ENCODE peak calls at places on chromosomes 4 and X, in four cellular contexts. W is heart right ventricle, O is progenitor cell of endocrine pancreas, D is cardiac muscle cell. N is an unnamed sample.

GRCh38 chr4:1621996-1622637 is 62.0 kb downstream of the FAM53A start:
- DNase-seq in W (no peak), O (no peak), D (no peak), N (no peak)

GRCh38 chr4:6916587-6917444 is 7.2 kb downstream of the TBC1D14 start:
- DNase-seq in W (no peak), O (no peak), D (peak), N (no peak)

GRCh38 chrX:110563276-110563675 is 204.6 kb downstream of the RTL9 start:
- DNase-seq in W (no peak), O (no peak), D (no peak), N (no peak)

GRCh38 chrX:47351706-47352105 is 18.7 kb upstream of the ZNF157 start:
- DNase-seq in W (no peak), O (no peak), D (peak), N (no peak)

GRCh38 chr4:81628489-81628888 is 156.8 kb upstream of the RASGEF1B start:
- DNase-seq in W (no peak), O (no peak), D (no peak), N (no peak)

GRCh38 chr4:6183740-6184139 is 16.6 kb downstream of the JAKMIP1 start:
- DNase-seq in W (no peak), O (no peak), D (no peak), N (no peak)

GRCh38 chr4:83860200-83860599 is 324.3 kb downstream of the GPAT3 start:
- DNase-seq in W (no peak), O (no peak), D (no peak), N (no peak)

GRCh38 chr4:77600521-77601451 is 4.8 kb upstream of the CXCL13 start:
- DNase-seq in W (no peak), O (peak), D (peak), N (no peak)

GRCh38 chr4:105343523-105343931 is 130.3 kb downstream of the PPA2 start:
- DNase-seq in W (no peak), O (no peak), D (peak), N (no peak)

GRCh38 chr4:56220261-56220660 is 167.0 kb downstream of the AASDH start:
- DNase-seq in W (no peak), O (no peak), D (no peak), N (no peak)

GRCh38 chrX:19840899-19841648 is 46.3 kb downstream of the SH3KBP1 start:
- DNase-seq in W (no peak), O (no peak), D (no peak), N (no peak)

GRCh38 chr4:147794787-147795413 is 63.0 kb downstream of the ARHGAP10 start:
- DNase-seq in W (no peak), O (no peak), D (no peak), N (no peak)

GRCh38 chrX:153702350-153703035 is 14.8 kb downstream of the SLC6A8 start:
- DNase-seq in W (no peak), O (no peak), D (no peak), N (no peak)

GRCh38 chr4:124931050-124931449 is 218.5 kb upstream of the ANKRD50 start:
- DNase-seq in W (no peak), O (no peak), D (peak), N (no peak)

GRCh38 chr4:7146059-7146763 is 46.1 kb upstream of the SORCS2 start:
- DNase-seq in W (no peak), O (no peak), D (no peak), N (no peak)

GRCh38 chr4:124713213-124713592 is 671 bp upstream of the ANKRD50 start:
- DNase-seq in W (peak), O (peak), D (peak), N (no peak)

GRCh38 chr4:103012085-103012484 is 7.4 kb downstream of the SLC9B1 start:
- DNase-seq in W (no peak), O (no peak), D (peak), N (no peak)

GRCh38 chrX:10741003-10741402 is 120.6 kb upstream of the MID1 start:
- DNase-seq in W (no peak), O (no peak), D (no peak), N (no peak)

GRCh38 chrX:153209347-153209746 is 30.3 kb downstream of the MAGEA1 start:
- DNase-seq in W (no peak), O (no peak), D (no peak), N (no peak)

GRCh38 chr4:170128219-170128804 is 38.6 kb upstream of the AADAT start:
- DNase-seq in W (no peak), O (no peak), D (no peak), N (no peak)
- TF ChIP-seq CTCF in W (no peak), O (no peak), D (no peak), N (no peak)

GRCh38 chr4:134027931-134028330 is 173.7 kb downstream of the PABPC4L start:
- DNase-seq in W (no peak), O (no peak), D (peak), N (no peak)

GRCh38 chr4:134028411-134028810 is 173.2 kb downstream of the PABPC4L start:
- DNase-seq in W (no peak), O (no peak), D (peak), N (no peak)

GRCh38 chr4:134019657-134020056 is 181.9 kb downstream of the PABPC4L start:
- DNase-seq in W (no peak), O (no peak), D (no peak), N (no peak)

GRCh38 chr4:134018845-134019244 is 182.7 kb downstream of the PABPC4L start:
- DNase-seq in W (no peak), O (no peak), D (no peak), N (no peak)

GRCh38 chr4:134024251-134024650 is 177.3 kb downstream of the PABPC4L start:
- DNase-seq in W (no peak), O (no peak), D (peak), N (no peak)
- TF ChIP-seq CTCF in W (no peak), O (peak), D (peak), N (no peak)

DNA sequence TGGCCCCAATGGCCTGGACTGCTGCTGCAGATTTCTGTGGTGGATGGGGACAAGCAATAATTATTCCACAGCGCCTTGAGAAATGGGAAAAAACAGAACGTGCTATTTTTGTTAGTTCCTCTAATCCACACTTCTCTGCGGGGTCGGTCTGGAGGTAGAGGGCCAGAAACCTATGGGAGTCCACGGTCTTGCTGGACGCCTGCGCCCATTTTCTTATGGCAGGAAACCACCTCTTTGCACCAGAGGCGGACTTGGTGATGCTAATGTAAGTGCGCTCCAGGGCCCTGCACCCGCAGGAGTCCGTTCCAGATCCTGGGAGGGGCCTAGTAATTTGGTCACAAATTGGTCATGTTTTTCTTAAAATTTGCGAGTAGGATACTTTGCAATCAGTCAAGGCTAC is 25.9 kb upstream of the CLDN24 start:
- DNase-seq in W (no peak), O (no peak), D (no peak), N (no peak)
- TF ChIP-seq CTCF in W (no peak), O (no peak), D (no peak), N (no peak)

GRCh38 chr4:93710101-93710846 is 118.3 kb upstream of the ATOH1 start:
- DNase-seq in W (no peak), O (no peak), D (no peak), N (no peak)
- TF ChIP-seq CTCF in W (no peak), O (peak), D (no peak), N (no peak)

GRCh38 chrX:154824638-154825037 is 9.8 kb downstream of the SMIM9 start:
- DNase-seq in W (no peak), O (no peak), D (no peak), N (no peak)
- TF ChIP-seq CTCF in W (no peak), O (no peak), D (no peak), N (no peak)

GRCh38 chrX:101258260-101258581 is 32.9 kb downstream of the TAF7L start:
- DNase-seq in W (no peak), O (no peak), D (no peak), N (no peak)

GRCh38 chrX:101257448-101258259 is 33.5 kb downstream of the TAF7L start:
- DNase-seq in W (no peak), O (no peak), D (peak), N (no peak)

GRCh38 chrX:101262590-101262989 is 28.5 kb downstream of the TAF7L start:
- DNase-seq in W (no peak), O (no peak), D (no peak), N (no peak)

GRCh38 chrX:101263766-101264165 is 27.4 kb downstream of the TAF7L start:
- DNase-seq in W (no peak), O (no peak), D (no peak), N (no peak)

GRCh38 chrX:101260435-101260834 is 30.7 kb downstream of the TAF7L start:
- DNase-seq in W (no peak), O (no peak), D (peak), N (no peak)
- TF ChIP-seq CTCF in W (no peak), O (peak), D (peak), N (no peak)

GRCh38 chr4:55008166-55009056 is 117.0 kb downstream of the KDR start:
- DNase-seq in W (no peak), O (no peak), D (peak), N (no peak)
- TF ChIP-seq CTCF in W (peak), O (no peak), D (peak), N (no peak)

DNA sequence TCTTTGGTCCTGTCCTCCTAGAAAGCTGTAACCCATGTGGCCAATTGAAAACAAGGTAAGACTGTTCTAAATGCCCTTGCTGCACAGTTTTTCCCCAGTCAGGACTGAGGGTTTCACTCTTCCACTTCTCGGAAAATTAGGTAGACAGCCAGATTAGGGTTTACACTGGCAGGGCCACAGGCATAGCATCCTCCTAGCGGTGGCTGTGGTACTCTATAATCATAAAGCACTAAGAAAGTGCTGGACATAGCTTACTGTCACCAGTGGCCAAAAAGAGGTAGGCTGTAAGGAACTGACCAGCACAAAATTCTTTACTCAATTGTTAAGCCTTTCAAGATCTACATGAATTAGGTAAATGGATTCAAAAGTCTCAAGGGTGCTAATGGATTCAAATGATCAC is 11.6 kb upstream of the USP46 start:
- DNase-seq in W (no peak), O (no peak), D (no peak), N (no peak)
- TF ChIP-seq CTCF in W (no peak), O (no peak), D (no peak), N (no peak)

GRCh38 chrX:51456814-51457213 is 39.6 kb downstream of the NUDT11 start:
- DNase-seq in W (no peak), O (no peak), D (peak), N (no peak)
- TF ChIP-seq CTCF in W (no peak), O (peak), D (no peak), N (no peak)

N was measured in activated B cell treated with CpG ODN at 0.5 μM for 24 hours.